ENCODE peak calls at places on chromosomes 2 and 18, in eight cellular contexts. B is heart left ventricle, T is stomach, O is uterus, J is fibroblast of lung, M is lung, H is AG04450, L is psoas muscle. G is an unnamed sample.
A peak's percentile ranks its signal among the peaks of the same experiment; 100 is the strongest.

GRCh38 chr18:13374468-13375301 is 156.1 kb downstream of the LDLRAD4 start:
- DNase-seq in L (no peak), J (peak; percentile 53), H (no peak), O (no peak), B (no peak), M (no peak), T (no peak), G (no peak)

GRCh38 chr2:151040036-151040435 is 221.6 kb downstream of the RBM43 start:
- DNase-seq in H (no peak), T (no peak), B (no peak), L (no peak), M (no peak), O (no peak), J (peak; percentile 63), G (peak; percentile 30)

GRCh38 chr2:47011264-47011663 is 95.7 kb upstream of the MCFD2 start:
- DNase-seq in T (no peak), H (no peak), O (no peak), J (no peak), M (no peak), B (no peak), L (no peak), G (no peak)

GRCh38 chr18:392926-393325 is 107.6 kb downstream of the COLEC12 start:
- DNase-seq in L (no peak), H (no peak), O (no peak), T (no peak), B (no peak), M (no peak), J (peak; percentile 20), G (no peak)

GRCh38 chr2:127626917-127627739 is 18.8 kb upstream of the GPR17 start:
- DNase-seq in T (no peak), B (peak; percentile 22), M (no peak), L (peak; percentile 9), H (no peak), J (no peak), O (no peak), G (no peak)

GRCh38 chr2:218074031-218074430 is 5.0 kb downstream of the RUFY4 start:
- DNase-seq in B (no peak), H (no peak), M (no peak), L (no peak), J (peak; percentile 5), T (peak; percentile 47), O (no peak), G (no peak)

GRCh38 chr18:8003878-8004675 is 437.0 kb downstream of the PTPRM start:
- DNase-seq in B (no peak), L (no peak), J (peak; percentile 71), H (no peak), M (peak; percentile 36), O (no peak), T (no peak), G (no peak)

GRCh38 chr2:64485302-64485701 is 31.3 kb downstream of the LGALSL start:
- DNase-seq in L (no peak), T (no peak), M (no peak), O (no peak), J (no peak), B (no peak), H (no peak), G (no peak)

GRCh38 chr2:69217333-69218080 is 169.5 kb downstream of the GFPT1 start:
- DNase-seq in M (no peak), J (no peak), O (no peak), T (no peak), B (no peak), L (no peak), H (no peak), G (no peak)

GRCh38 chr2:9235388-9236344 is 29.1 kb downstream of the ASAP2 start:
- DNase-seq in J (peak; percentile 82), O (peak; percentile 58), B (no peak), T (no peak), L (no peak), M (no peak), H (no peak), G (peak; percentile 53)

GRCh38 chr2:127220102-127220806 is at the start of gene CYP27C1:
- DNase-seq in M (no peak), J (peak; percentile 44), L (no peak), H (no peak), O (no peak), B (no peak), T (no peak), G (no peak)

GRCh38 chr2:33371304-33372090 is 105.0 kb upstream of the RASGRP3 start:
- DNase-seq in M (no peak), T (no peak), J (no peak), H (no peak), L (no peak), B (no peak), O (no peak), G (no peak)

GRCh38 chr2:205762883-205763282 is 80.6 kb downstream of the NRP2 start:
- DNase-seq in O (no peak), M (no peak), J (no peak), B (no peak), T (no peak), L (no peak), H (no peak), G (no peak)

GRCh38 chr2:3574155-3574554 is 905 bp upstream of the RPS7 start:
- DNase-seq in B (no peak), T (no peak), M (no peak), L (no peak), O (no peak), J (no peak), H (no peak), G (no peak)

GRCh38 chr2:3566806-3567205 is 8.3 kb upstream of the RPS7 start:
- DNase-seq in O (no peak), H (no peak), T (no peak), L (no peak), J (no peak), M (no peak), B (no peak), G (no peak)

GRCh38 chr2:3575534-3576324 is 669 bp downstream of the RPS7 start:
- DNase-seq in O (no peak), L (peak; percentile 23), B (no peak), H (no peak), J (no peak), M (no peak), T (no peak), G (peak; percentile 14)

GRCh38 chr2:3572620-3573019 is 2.4 kb upstream of the RPS7 start:
- DNase-seq in L (no peak), T (no peak), H (no peak), J (no peak), M (no peak), B (no peak), O (no peak), G (no peak)

GRCh38 chr2:3571284-3571683 is 3.8 kb upstream of the RPS7 start:
- DNase-seq in H (no peak), B (no peak), M (no peak), J (peak; percentile 93), O (no peak), L (no peak), T (no peak), G (peak; percentile 21)
- TF ChIP-seq CTCF in H (no peak), B (no peak), M (no peak), J (no peak), O (no peak), L (no peak), T (no peak), G (no peak)

GRCh38 chr2:235608200-235608591 is 114.4 kb downstream of the AGAP1 start:
- DNase-seq in L (peak; percentile 28), H (no peak), J (no peak), B (peak; percentile 37), T (no peak), M (no peak), O (no peak), G (no peak)
- H3K27ac ChIP-seq in L (no peak overlapping the region), H (no peak overlapping the region), J (no peak overlapping the region), B (no peak overlapping the region), T (no peak overlapping the region), M (no peak overlapping the region), O (no peak overlapping the region), G (no peak overlapping the region)

DNA sequence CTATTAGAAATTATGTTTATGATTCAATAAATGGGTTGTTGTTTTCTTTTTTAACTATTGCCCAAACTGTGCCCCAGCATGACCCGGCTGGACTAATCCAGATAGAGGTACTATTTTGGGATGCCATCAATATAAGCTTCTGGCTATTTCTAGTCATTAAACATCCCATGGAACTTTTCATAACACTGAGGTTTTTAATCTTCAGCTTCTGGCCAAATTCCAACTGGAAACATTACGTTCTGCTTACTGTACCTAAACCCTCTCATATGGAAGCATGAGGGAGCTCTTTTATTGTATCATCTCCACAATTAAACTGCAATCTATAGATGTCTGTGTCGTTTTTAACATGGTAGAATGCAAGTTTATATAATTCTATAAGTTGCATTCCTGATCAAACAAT is 674.7 kb downstream of the ARHGAP15 start:
- DNase-seq in O (no peak), L (no peak), B (no peak), J (peak; percentile 19), M (no peak), H (no peak), T (no peak), G (no peak)
- TF ChIP-seq CTCF in O (no peak), L (no peak), B (no peak), J (no peak), M (no peak), H (no peak), T (no peak), G (no peak)

GRCh38 chr2:201970786-201971108 is 62.9 kb upstream of the FZD7 start:
- DNase-seq in J (no peak), B (no peak), M (no peak), T (no peak), L (no peak), H (no peak), O (no peak), G (no peak)
- H3K27ac ChIP-seq in J (no peak overlapping the region), B (no peak overlapping the region), M (no peak overlapping the region), T (no peak overlapping the region), L (no peak overlapping the region), H (no peak overlapping the region), O (no peak overlapping the region), G (no peak overlapping the region)

GRCh38 chr2:202104286-202104870 is 31.3 kb downstream of the KIAA2012 start:
- DNase-seq in L (no peak), J (peak; percentile 50), H (no peak), M (no peak), O (no peak), T (peak; percentile 61), B (no peak), G (no peak)
- TF ChIP-seq CTCF in L (peak; percentile 35), J (peak; percentile 79), H (peak; percentile 81), M (peak; percentile 23), O (peak; percentile 23), T (no peak), B (peak; percentile 38), G (peak; percentile 28)

GRCh38 chr2:85423525-85423924 is 5.0 kb downstream of the SH2D6 start:
- DNase-seq in M (no peak), L (no peak), T (no peak), O (no peak), J (no peak), B (no peak), H (no peak), G (no peak)
- H3K27ac ChIP-seq in M (no peak overlapping the region), L (no peak overlapping the region), T (no peak overlapping the region), O (no peak overlapping the region), J (no peak overlapping the region), B (no peak overlapping the region), H (no peak overlapping the region), G (peak overlapping the region; percentile 92)

G was measured in RWPE1.